ENCODE peak calls at places on chromosomes 16 and 17, in five cellular contexts. T is Right ventricle myocardium superior; Z is tibial nerve; J is MM.1S; R is stimulated activated CD8-positive, alpha-beta memory T cell treated with anti-CD3 and anti-CD28 coated beads, Interleukin-4, amount 100 ng/mL, for 48 hours. E is an unnamed sample.

GRCh38 chr16:85449195-85449884 is 163.8 kb upstream of the GSE1 start:
- DNase-seq in J (no peak), Z (no peak), T (no peak), R (no peak), E (no peak)

GRCh38 chr17:82063424-82064415 is 1.9 kb downstream of the DUS1L start:
- DNase-seq in J (no peak), T (no peak), Z (no peak), R (no peak), E (no peak)

GRCh38 chr16:17083628-17084027 is 387.1 kb downstream of the XYLT1 start:
- DNase-seq in Z (no peak), J (no peak), T (no peak), R (no peak), E (peak)

GRCh38 chr16:81832801-81833547 is 53.9 kb downstream of the PLCG2 start:
- DNase-seq in T (no peak), Z (no peak), R (no peak), J (no peak), E (no peak)

GRCh38 chr17:17701112-17701511 is 19.9 kb downstream of the RAI1 start:
- DNase-seq in Z (no peak), J (no peak), R (no peak), T (no peak), E (no peak)

GRCh38 chr16:27402964-27403600 is 1.1 kb downstream of the IL21R start:
- DNase-seq in R (peak), T (no peak), Z (no peak), J (no peak), E (no peak)

GRCh38 chr17:10743316-10744009 is 13.6 kb upstream of the TMEM220 start:
- DNase-seq in R (no peak), T (no peak), Z (no peak), J (no peak), E (no peak)

GRCh38 chr17:10156579-10157488 is 41.6 kb downstream of the GAS7 start:
- DNase-seq in T (peak), R (no peak), Z (peak), J (no peak), E (no peak)

GRCh38 chr17:6940186-6940649 is 55.6 kb upstream of the ALOX12 start:
- DNase-seq in T (no peak), Z (no peak), R (no peak), J (peak), E (no peak)

GRCh38 chr16:14527411-14528044 is 102.5 kb downstream of the PARN start:
- DNase-seq in Z (peak), J (no peak), T (no peak), R (no peak), E (no peak)

GRCh38 chr16:81491522-81492188 is 47.0 kb downstream of the CMIP start:
- DNase-seq in T (no peak), Z (no peak), R (no peak), J (no peak), E (no peak)

GRCh38 chr17:6450926-6451717 is 6.9 kb downstream of the PIMREG start:
- DNase-seq in T (no peak), R (no peak), J (no peak), Z (no peak), E (no peak)

E was measured in NCI-H187.